ENCODE peak calls at places on chromosomes 2 and 18, in ten cellular contexts. Y is cardiac muscle cell, B is dorsolateral prefrontal cortex, R is IMR-90, Q is DND-41, V is RWPE2, G is SK-N-SH, J is mesendoderm, M is GM23338, F is left ventricle myocardium inferior. T is an unnamed sample. For H3K27me3, the result is how much of the 10 kb centered on the place peaks cover.

GRCh38 chr2:54881759-54882158 is 158.3 kb downstream of the EML6 start:
- DNase-seq in Y (no peak), B (no peak), R (no peak), Q (peak), V (no peak), G (no peak), J (no peak), M (no peak), F (no peak), T (no peak)

GRCh38 chr2:12270876-12271588 is 445.7 kb upstream of the TRIB2 start:
- DNase-seq in Y (no peak), B (no peak), R (no peak), Q (no peak), V (no peak), G (no peak), J (no peak), M (no peak), F (no peak), T (no peak)

GRCh38 chr2:165572155-165572554 is 102.7 kb downstream of the CSRNP3 start:
- DNase-seq in Y (peak), B (no peak), R (no peak), Q (no peak), V (no peak), G (peak), J (no peak), M (no peak), F (no peak), T (no peak)

GRCh38 chr2:159003555-159003954 is 35.1 kb downstream of the TANC1 start:
- DNase-seq in Y (no peak), B (no peak), R (peak), Q (no peak), V (no peak), G (peak), J (no peak), M (no peak), F (no peak), T (peak)

GRCh38 chr18:79511271-79511670 is 115.5 kb downstream of the NFATC1 start:
- DNase-seq in Y (no peak), B (no peak), R (no peak), Q (no peak), V (peak), G (no peak), J (no peak), M (no peak), F (no peak), T (peak)

GRCh38 chr2:234032301-234032856 is 18.1 kb upstream of the SPP2 start:
- DNase-seq in Y (no peak), B (no peak), R (peak), Q (no peak), V (no peak), G (no peak), J (no peak), M (no peak), F (no peak), T (no peak)

GRCh38 chr18:36829362-36830140 is 624 bp downstream of the KIAA1328 start:
- DNase-seq in Y (peak), B (no peak), R (peak), Q (no peak), V (no peak), G (no peak), J (no peak), M (no peak), F (no peak), T (no peak)

GRCh38 chr2:151777487-151777886 is 43.2 kb upstream of the NEB start:
- DNase-seq in Y (no peak), B (no peak), R (no peak), Q (no peak), V (no peak), G (no peak), J (no peak), M (peak), F (no peak), T (no peak)

GRCh38 chr18:9868857-9869712 is 16.7 kb upstream of the TXNDC2 start:
- DNase-seq in Y (no peak), B (no peak), R (no peak), Q (no peak), V (no peak), G (peak), J (peak), M (no peak), F (no peak), T (no peak)

GRCh38 chr2:239661334-239662312 is 260.8 kb upstream of the HDAC4 start:
- DNase-seq in Y (no peak), B (no peak), R (no peak), Q (no peak), V (no peak), G (no peak), J (no peak), M (no peak), F (no peak), T (no peak)

GRCh38 chr2:36403675-36404230 is 48.2 kb downstream of the CRIM1 start:
- DNase-seq in Y (no peak), B (no peak), R (peak), Q (no peak), V (no peak), G (no peak), J (peak), M (no peak), F (no peak), T (no peak)

GRCh38 chr2:182391443-182391842 is 35.4 kb downstream of the PDE1A start:
- DNase-seq in Y (no peak), B (no peak), R (no peak), Q (no peak), V (no peak), G (no peak), J (no peak), M (no peak), F (no peak), T (no peak)

GRCh38 chr2:173021939-173022371 is 53.7 kb upstream of the MAP3K20 start:
- DNase-seq in Y (no peak), B (no peak), R (peak), Q (no peak), V (no peak), G (peak), J (no peak), M (peak), F (peak), T (peak)

GRCh38 chr2:225008935-225009334 is 33.3 kb downstream of the DOCK10 start:
- DNase-seq in Y (peak), B (no peak), R (no peak), Q (peak), V (no peak), G (peak), J (peak), M (peak), F (no peak), T (no peak)

GRCh38 chr18:74457743-74458465 is 796 bp upstream of the DIPK1C start:
- DNase-seq in Y (no peak), B (peak), R (no peak), Q (no peak), V (no peak), G (no peak), J (no peak), M (peak), F (peak), T (peak)

GRCh38 chr18:30970201-30970816 is 72.2 kb downstream of the DSC3 start:
- DNase-seq in Y (peak), B (no peak), R (peak), Q (no peak), V (no peak), G (no peak), J (peak), M (peak), F (no peak), T (no peak)

GRCh38 chr2:8352300-8352699 is 329.6 kb upstream of the ID2 start:
- DNase-seq in Y (no peak), B (no peak), R (peak), Q (no peak), V (no peak), G (no peak), J (no peak), M (no peak), F (no peak), T (no peak)

GRCh38 chr2:174158003-174158402 is 90.3 kb downstream of the OLA1 start:
- DNase-seq in Y (peak), B (no peak), R (no peak), Q (peak), V (no peak), G (peak), J (peak), M (peak), F (no peak), T (no peak)

GRCh38 chr2:163471947-163472346 is 263.9 kb downstream of the FIGN start:
- DNase-seq in Y (peak), B (no peak), R (peak), Q (no peak), V (no peak), G (no peak), J (peak), M (peak), F (no peak), T (no peak)

GRCh38 chr2:98556634-98557033 is 51.7 kb downstream of the COA5 start:
- DNase-seq in Y (no peak), B (no peak), R (no peak), Q (peak), V (no peak), G (no peak), J (no peak), M (no peak), F (no peak), T (no peak)

GRCh38 chr18:56402872-56403516 is 235.4 kb downstream of the TXNL1 start:
- DNase-seq in Y (no peak), B (no peak), R (peak), Q (no peak), V (no peak), G (no peak), J (no peak), M (no peak), F (no peak), T (no peak)

GRCh38 chr2:178287652-178288344 is 93.5 kb downstream of the OSBPL6 start:
- DNase-seq in Y (no peak), B (no peak), R (no peak), Q (no peak), V (no peak), G (no peak), J (no peak), M (no peak), F (no peak), T (no peak)

GRCh38 chr2:112959109-112959591 is 18.7 kb upstream of the IL36G start:
- DNase-seq in Y (peak), B (no peak), R (no peak), Q (no peak), V (no peak), G (peak), J (peak), M (peak), F (no peak), T (no peak)

GRCh38 chr2:199738723-199739412 is 112.1 kb downstream of the FTCDNL1 start:
- DNase-seq in Y (no peak), B (no peak), R (peak), Q (no peak), V (no peak), G (no peak), J (no peak), M (no peak), F (no peak), T (no peak)

GRCh38 chr2:44655401-44655864 is 286.1 kb upstream of the SIX3 start:
- DNase-seq in Y (no peak), B (no peak), R (no peak), Q (no peak), V (no peak), G (peak), J (no peak), M (no peak), F (no peak), T (no peak)

GRCh38 chr18:302097-302496 is 34.2 kb upstream of the THOC1 start:
- DNase-seq in Y (no peak), B (no peak), R (no peak), Q (no peak), V (no peak), G (no peak), J (no peak), M (no peak), F (no peak), T (peak)

GRCh38 chr2:124025349-124025720 is 248 bp downstream of the CNTNAP5 start:
- DNase-seq in Y (no peak), B (no peak), R (no peak), Q (no peak), V (no peak), G (no peak), J (no peak), M (no peak), F (no peak), T (no peak)

GRCh38 chr18:2573408-2573807 is 2.1 kb downstream of the NDC80 start:
- DNase-seq in Y (no peak), B (no peak), R (no peak), Q (no peak), V (no peak), G (no peak), J (no peak), M (no peak), F (no peak), T (no peak)

GRCh38 chr2:152166633-152167032 is 8.9 kb downstream of the STAM2 start:
- DNase-seq in Y (no peak), B (no peak), R (peak), Q (no peak), V (no peak), G (no peak), J (no peak), M (no peak), F (no peak), T (no peak)

GRCh38 chr2:103167599-103167998 is 405.8 kb downstream of the TMEM182 start:
- DNase-seq in Y (no peak), B (no peak), R (no peak), Q (no peak), V (no peak), G (no peak), J (no peak), M (no peak), F (no peak), T (no peak)

GRCh38 chr2:13260401-13260800 is 543.7 kb downstream of the TRIB2 start:
- DNase-seq in Y (peak), B (no peak), R (no peak), Q (peak), V (no peak), G (no peak), J (peak), M (peak), F (no peak), T (no peak)

GRCh38 chr2:24253303-24253919 is 78.6 kb downstream of the FAM228A start:
- DNase-seq in Y (no peak), B (no peak), R (peak), Q (no peak), V (no peak), G (no peak), J (peak), M (peak), F (no peak), T (no peak)

GRCh38 chr2:178363252-178363651 is 87.7 kb downstream of the PRKRA start:
- DNase-seq in Y (no peak), B (no peak), R (peak), Q (no peak), V (peak), G (no peak), J (no peak), M (no peak), F (no peak), T (no peak)

GRCh38 chr18:9850297-9850696 is 35.5 kb upstream of the TXNDC2 start:
- DNase-seq in Y (no peak), B (no peak), R (no peak), Q (no peak), V (no peak), G (no peak), J (no peak), M (no peak), F (no peak), T (no peak)

GRCh38 chr2:25187729-25188350 is 19.5 kb upstream of the POMC start:
- DNase-seq in Y (no peak), B (no peak), R (no peak), Q (no peak), V (no peak), G (no peak), J (no peak), M (no peak), F (no peak), T (no peak)

GRCh38 chr2:2742745-2743144 is 411.7 kb upstream of the MYT1L start:
- DNase-seq in Y (no peak), B (no peak), R (no peak), Q (no peak), V (no peak), G (no peak), J (no peak), M (no peak), F (no peak), T (no peak)
- H3K4me3 ChIP-seq in Y (no peak), B (no peak), R (no peak), Q (no peak), V (no peak), G (no peak), J (no peak), M (no peak), F (no peak), T (no peak)

GRCh38 chr2:168459256-168459655 is 3.2 kb downstream of the CERS6 start:
- DNase-seq in Y (no peak), B (no peak), R (no peak), Q (no peak), V (no peak), G (no peak), J (no peak), M (no peak), F (no peak), T (no peak)

GRCh38 chr2:168454737-168455691 is 1.1 kb upstream of the CERS6 start:
- DNase-seq in Y (no peak), B (no peak), R (no peak), Q (no peak), V (no peak), G (no peak), J (no peak), M (no peak), F (no peak), T (no peak)

GRCh38 chr2:168457177-168457905 is 1.3 kb downstream of the CERS6 start:
- DNase-seq in Y (no peak), B (no peak), R (no peak), Q (no peak), V (no peak), G (no peak), J (no peak), M (no peak), F (no peak), T (no peak)

GRCh38 chr2:168455692-168456525 is at the start of gene CERS6:
- DNase-seq in Y (peak), B (peak), R (peak), Q (peak), V (peak), G (peak), J (peak), M (peak), F (peak), T (peak)

GRCh38 chr2:168456526-168457176 is 579 bp downstream of the CERS6 start:
- DNase-seq in Y (peak), B (peak), R (peak), Q (peak), V (no peak), G (peak), J (peak), M (peak), F (peak), T (peak)
- H3K27ac ChIP-seq in Y (peak), B (peak), R (peak), Q (peak), V (peak), G (peak), J (peak), M (no peak), F (peak), T (peak)

DNA sequence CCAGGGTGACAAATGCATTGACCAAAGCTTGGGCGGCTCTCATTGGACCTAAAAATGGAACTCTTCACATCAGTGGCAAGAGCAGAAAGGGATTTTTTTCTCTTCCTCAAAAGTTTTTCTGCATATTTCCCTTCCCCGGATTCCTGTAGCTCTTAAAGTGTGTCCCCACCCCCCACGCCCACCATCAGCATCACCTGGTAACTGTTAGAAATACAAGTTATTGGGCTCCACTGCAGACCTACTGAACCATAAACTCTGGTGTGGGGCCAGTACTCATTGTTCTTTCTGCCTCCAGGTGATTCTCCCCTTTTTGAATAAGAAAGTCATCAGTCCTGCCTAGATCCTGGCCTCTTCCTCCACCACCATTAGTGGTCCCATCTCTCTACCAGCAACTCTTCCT is 1.3 kb upstream of the MYO5B start:
- DNase-seq in Y (no peak), B (no peak), R (no peak), Q (no peak), V (no peak), G (no peak), J (no peak), M (no peak), F (no peak), T (no peak)
- H3K27me3 ChIP-seq in Y (half or more), B (half or more), R (under half), Q (under half), V (under half), G (under half), J (under half), M (half or more), F (half or more), T (under half)

DNA sequence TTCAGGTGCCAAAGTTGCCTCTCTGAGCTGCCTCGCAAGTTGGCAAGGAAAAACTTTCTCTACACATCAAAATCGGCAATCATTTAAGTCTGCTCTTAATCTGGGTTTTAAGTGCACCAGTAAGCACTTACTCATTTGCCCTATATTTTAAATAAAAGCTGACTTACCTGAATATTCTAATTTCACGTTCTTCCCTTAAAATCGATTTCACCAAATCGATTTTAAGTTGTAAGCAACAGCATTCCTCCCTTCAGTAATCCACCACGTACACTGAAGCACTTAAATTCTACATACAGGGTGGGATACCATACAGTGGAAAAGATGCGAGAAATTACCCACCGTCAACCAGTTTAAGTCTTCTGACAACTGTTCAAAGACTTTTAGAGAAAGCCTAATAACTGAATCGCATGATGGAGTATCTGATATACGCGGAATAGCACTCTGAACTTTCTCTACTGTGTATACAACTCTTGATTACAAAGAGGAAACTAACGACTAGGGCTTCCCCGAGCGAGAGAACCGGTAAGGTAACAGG is 1.6 kb downstream of the PPP3R1 start:
- DNase-seq in Y (no peak), B (no peak), R (no peak), Q (no peak), V (no peak), G (no peak), J (no peak), M (no peak), F (no peak), T (no peak)
- H3K4me3 ChIP-seq in Y (peak), B (peak), R (peak), Q (peak), V (peak), G (peak), J (peak), M (peak), F (peak), T (peak)

T was measured in right cardiac atrium.